ENCODE peak calls at places on chromosomes 5 and 9, in six cellular contexts. T is epithelial cell of prostate, V is cardiac muscle cell, L is non-pigmented ciliary epithelial cell, C is HEK293T, K is mucosa of descending colon. F is an unnamed sample.

GRCh38 chr5:93831449-93831848 is 90.0 kb upstream of the POU5F2 start:
- DNase-seq in L (peak), K (no peak), C (no peak), V (no peak), T (peak), F (no peak)

GRCh38 chr9:133233681-133234432 is 24.8 kb upstream of the OBP2B start:
- DNase-seq in C (no peak), V (no peak), T (no peak), K (no peak), L (no peak), F (no peak)

GRCh38 chr9:120030847-120031246 is 549.1 kb downstream of the CDK5RAP2 start:
- DNase-seq in C (no peak), V (no peak), L (no peak), T (no peak), K (no peak), F (no peak)

GRCh38 chr5:38471709-38472108 is 84.7 kb downstream of the LIFR start:
- DNase-seq in L (no peak), V (no peak), C (no peak), K (no peak), T (no peak), F (no peak)

GRCh38 chr9:33082538-33083326 is 6.3 kb upstream of the SMU1 start:
- DNase-seq in T (no peak), C (no peak), K (no peak), V (no peak), L (no peak), F (no peak)

GRCh38 chr5:150160448-150161069 is 4.9 kb upstream of the PDGFRB start:
- DNase-seq in L (no peak), V (no peak), K (no peak), C (no peak), T (no peak), F (no peak)

GRCh38 chr5:143693691-143694252 is 118.2 kb upstream of the HMHB1 start:
- DNase-seq in T (no peak), V (no peak), K (no peak), L (no peak), C (no peak), F (no peak)

GRCh38 chr5:69450116-69450515 is 35.2 kb downstream of the MARVELD2 start:
- DNase-seq in V (no peak), T (peak), K (no peak), L (peak), C (no peak), F (no peak)

GRCh38 chr5:109180668-109181067 is 229.1 kb downstream of the PJA2 start:
- DNase-seq in T (no peak), V (no peak), C (no peak), K (no peak), L (no peak), F (no peak)

GRCh38 chr9:36401179-36401740 is 1.2 kb upstream of the RNF38 start:
- DNase-seq in L (no peak), T (peak), K (no peak), V (peak), C (peak), F (no peak)

GRCh38 chr5:142544946-142545652 is 140.8 kb downstream of the FGF1 start:
- DNase-seq in L (peak), V (no peak), K (no peak), C (no peak), T (no peak), F (no peak)